ENCODE peak calls at places on chromosome 2, in eight cellular contexts. Z is type B pancreatic cell, E is MCF 10A, M is WTC11, I is Caco-2, V is choroid plexus epithelial cell, Q is esophagus squamous epithelium, F is lung. K is an unnamed sample.

GRCh38 chr2:234840336-234840735 is 111.5 kb upstream of the SH3BP4 start:
- DNase-seq in E (peak; percentile 88), M (peak; percentile 20), F (no peak), V (peak; percentile 99), I (peak; percentile 43), Z (no peak), Q (no peak), K (no peak)

GRCh38 chr2:16069663-16069932 is 129.2 kb downstream of the MYCN start:
- DNase-seq in M (no peak), E (no peak), Q (no peak), F (no peak), V (no peak), Z (no peak), I (no peak), K (no peak)

GRCh38 chr2:26687328-26687727 is 5.2 kb upstream of the KCNK3 start:
- DNase-seq in I (no peak), M (no peak), F (no peak), Q (no peak), V (no peak), Z (no peak), E (no peak), K (no peak)

GRCh38 chr2:49251766-49252165 is 97.5 kb upstream of the FSHR start:
- DNase-seq in Z (no peak), I (no peak), M (no peak), E (peak; percentile 40), Q (no peak), V (peak; percentile 69), F (no peak), K (no peak)

GRCh38 chr2:110143982-110144381 is 28.4 kb upstream of the MALL start:
- DNase-seq in Z (no peak), V (no peak), E (no peak), I (no peak), M (no peak), Q (no peak), F (no peak), K (no peak)

GRCh38 chr2:240593703-240594451 is 7.3 kb downstream of the CAPN10 start:
- DNase-seq in E (no peak), V (no peak), M (peak; percentile 5), I (peak; percentile 27), F (no peak), Q (no peak), Z (no peak), K (peak; percentile 70)

GRCh38 chr2:8617590-8617989 is 64.3 kb upstream of the ID2 start:
- DNase-seq in I (peak; percentile 5), M (no peak), V (no peak), Q (no peak), F (no peak), Z (no peak), E (no peak), K (no peak)

GRCh38 chr2:10909050-10909995 is 2.4 kb upstream of the KCNF1 start:
- DNase-seq in F (no peak), I (no peak), Q (no peak), E (peak; percentile 38), Z (no peak), M (peak; percentile 81), V (peak; percentile 10), K (no peak)

GRCh38 chr2:105926960-105927678 is 182.4 kb downstream of the NCK2 start:
- DNase-seq in M (no peak), Z (no peak), E (no peak), V (no peak), I (no peak), F (no peak), Q (no peak), K (no peak)

GRCh38 chr2:16413257-16413656 is 252.4 kb downstream of the CYRIA start:
- DNase-seq in M (no peak), Z (no peak), F (no peak), E (no peak), I (no peak), Q (no peak), V (no peak), K (no peak)

GRCh38 chr2:230225486-230225885 is at the start of gene SP140:
- DNase-seq in I (no peak), V (no peak), E (no peak), M (no peak), F (peak; percentile 39), Z (no peak), Q (peak; percentile 25), K (peak; percentile 74)

GRCh38 chr2:157194097-157194688 is 63.3 kb upstream of the GALNT5 start:
- DNase-seq in Q (no peak), M (no peak), I (no peak), F (no peak), Z (no peak), V (peak; percentile 87), E (peak; percentile 67), K (no peak)

GRCh38 chr2:65350714-65351113 is 81.7 kb downstream of the SPRED2 start:
- DNase-seq in I (no peak), Z (no peak), M (peak; percentile 25), V (peak; percentile 43), F (no peak), Q (no peak), E (no peak), K (no peak)

GRCh38 chr2:54503192-54503591 is 47.1 kb downstream of the SPTBN1 start:
- DNase-seq in E (peak; percentile 38), Z (no peak), V (peak; percentile 60), M (peak; percentile 79), I (no peak), Q (no peak), F (no peak), K (no peak)

GRCh38 chr2:134463726-134464076 is 209.8 kb downstream of the MGAT5 start:
- DNase-seq in M (no peak), I (no peak), E (no peak), Q (no peak), Z (no peak), V (no peak), F (no peak), K (no peak)

GRCh38 chr2:72132981-72133720 is 14.5 kb downstream of the CYP26B1 start:
- DNase-seq in Q (no peak), I (peak; percentile 26), V (no peak), E (no peak), Z (no peak), M (no peak), F (no peak), K (peak; percentile 61)

GRCh38 chr2:227191367-227191766 is 26.9 kb downstream of the COL4A3 start:
- DNase-seq in F (no peak), E (peak; percentile 26), I (no peak), Q (no peak), V (peak; percentile 76), M (peak; percentile 28), Z (no peak), K (no peak)

GRCh38 chr2:225328192-225328591 is 71.3 kb upstream of the NYAP2 start:
- DNase-seq in Z (no peak), I (peak; percentile 25), F (no peak), E (peak; percentile 8), V (peak; percentile 75), Q (no peak), M (no peak), K (no peak)

GRCh38 chr2:27308359-27308875 is at the start of gene UCN:
- DNase-seq in F (no peak), M (peak; percentile 79), I (peak; percentile 76), V (peak; percentile 60), E (no peak), Q (no peak), Z (no peak), K (peak; percentile 88)

GRCh38 chr2:46964835-46965560 is 49.4 kb upstream of the MCFD2 start:
- DNase-seq in E (peak; percentile 79), M (no peak), Z (no peak), Q (no peak), I (no peak), F (no peak), V (peak; percentile 62), K (no peak)

GRCh38 chr2:39723946-39724827 is 54.9 kb downstream of the THUMPD2 start:
- DNase-seq in M (no peak), F (no peak), Q (no peak), E (no peak), I (no peak), V (peak; percentile 7), Z (no peak), K (no peak)

DNA sequence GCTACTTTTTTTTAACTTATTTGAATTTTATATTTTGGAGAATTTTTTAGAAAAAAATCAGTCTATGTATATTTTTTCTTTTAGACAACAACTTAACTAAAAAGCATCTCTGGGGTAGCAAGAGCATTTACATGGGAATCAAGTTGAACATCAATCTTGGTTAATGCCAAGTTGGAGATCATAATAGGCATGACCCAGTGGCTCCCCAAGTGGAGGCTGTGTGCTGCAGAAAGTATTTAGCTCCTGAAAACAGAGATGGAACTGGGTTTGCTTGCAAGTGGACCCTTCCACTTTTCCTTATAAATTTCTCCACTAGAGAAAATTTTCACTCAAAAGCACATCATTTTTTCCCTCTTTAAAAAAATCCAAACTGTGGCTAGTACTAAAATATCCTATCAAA is 23.9 kb upstream of the CAVIN2 start:
- DNase-seq in Q (no peak), I (no peak), V (peak; percentile 21), E (no peak), Z (no peak), F (no peak), M (peak; percentile 14), K (no peak)
- TF ChIP-seq CTCF in Q (no peak), I (no peak), V (peak; percentile 57), E (peak; percentile 14), Z (peak; percentile 46), F (no peak), M (no peak), K (no peak)

GRCh38 chr2:44668336-44668735 is 273.2 kb upstream of the SIX3 start:
- DNase-seq in M (no peak), V (peak; percentile 11), F (no peak), I (no peak), Z (no peak), E (peak; percentile 7), Q (no peak), K (no peak)
- TF ChIP-seq CTCF in M (no peak), V (peak; percentile 31), F (no peak), I (peak; percentile 41), Z (peak; percentile 22), E (no peak), Q (no peak), K (no peak)

GRCh38 chr2:57156231-57156924 is 890.2 kb upstream of the VRK2 start:
- DNase-seq in Z (no peak), F (no peak), E (no peak), I (no peak), Q (no peak), M (peak; percentile 10), V (no peak), K (no peak)
- TF ChIP-seq CTCF in Z (no peak), F (no peak), E (no peak), I (no peak), Q (no peak), M (no peak), V (no peak), K (no peak)

GRCh38 chr2:217751952-217752351 is 250.8 kb downstream of the TNS1 start:
- DNase-seq in M (no peak), F (no peak), I (no peak), V (no peak), E (no peak), Z (no peak), Q (no peak), K (no peak)

GRCh38 chr2:217752714-217753459 is 249.9 kb downstream of the TNS1 start:
- DNase-seq in M (no peak), I (no peak), V (no peak), E (no peak), Q (no peak), F (no peak), Z (no peak), K (no peak)

GRCh38 chr2:217755027-217755756 is 247.6 kb downstream of the TNS1 start:
- DNase-seq in M (no peak), Z (no peak), F (no peak), V (no peak), I (no peak), Q (no peak), E (no peak), K (no peak)

GRCh38 chr2:217751192-217751591 is 251.6 kb downstream of the TNS1 start:
- DNase-seq in Q (no peak), F (peak; percentile 16), V (no peak), I (no peak), E (no peak), M (no peak), Z (no peak), K (no peak)

GRCh38 chr2:217753460-217754200 is 249.2 kb downstream of the TNS1 start:
- DNase-seq in V (peak; percentile 20), E (no peak), Z (no peak), I (no peak), Q (no peak), F (no peak), M (no peak), K (no peak)
- TF ChIP-seq CTCF in V (no peak), E (no peak), Z (no peak), I (no peak), Q (no peak), F (no peak), M (no peak), K (no peak)